ENCODE peak calls at places on chromosomes 13 and 19, in eight cellular contexts. A is HFFc6; O is nephron progenitor cell; E is M059J; Q is stimulated activated CD4-positive, alpha-beta T cell treated with anti-CD3 and anti-CD28 coated beads, TNF-alpha, amount 100 ng/mL, for 48 hours; W is NCI-H1930; R is neuronal stem cell; K is endothelial cell. Y is an unnamed sample.
A peak's percentile ranks its signal among the peaks of the same experiment; 100 is the strongest.

GRCh38 chr13:114124921-114125320 is 7.5 kb downstream of the RASA3 start:
- DNase-seq in A (peak; percentile 72), E (peak; percentile 78), K (no peak), W (no peak), R (no peak), Q (no peak), O (no peak), Y (no peak)

GRCh38 chr19:54429545-54430227 is 14.4 kb downstream of the TTYH1 start:
- DNase-seq in O (no peak), K (no peak), Q (no peak), E (no peak), R (no peak), A (no peak), W (no peak), Y (no peak)

GRCh38 chr19:19087676-19088075 is 23.9 kb downstream of the SLC25A42 start:
- DNase-seq in K (no peak), W (no peak), O (no peak), A (no peak), E (no peak), R (no peak), Q (no peak), Y (no peak)

GRCh38 chr19:46840157-46840942 is 10.3 kb downstream of the AP2S1 start:
- DNase-seq in K (peak; percentile 49), A (no peak), R (peak; percentile 71), Q (no peak), E (peak; percentile 60), O (peak; percentile 61), W (peak; percentile 47), Y (peak; percentile 51)

GRCh38 chr19:1752757-1753728 is at the start of gene ONECUT3:
- DNase-seq in W (no peak), Q (no peak), K (no peak), A (no peak), O (peak; percentile 69), R (no peak), E (no peak), Y (no peak)

GRCh38 chr19:58022283-58022660 is 11.6 kb upstream of the ZSCAN1 start:
- DNase-seq in W (no peak), A (no peak), Q (no peak), O (no peak), K (no peak), R (no peak), E (no peak), Y (no peak)

GRCh38 chr19:801030-801860 is 4.0 kb downstream of the PTBP1 start:
- DNase-seq in A (no peak), E (no peak), K (no peak), W (no peak), O (no peak), R (no peak), Q (no peak), Y (peak; percentile 60)

GRCh38 chr19:48520134-48520533 is 8.5 kb upstream of the LMTK3 start:
- DNase-seq in E (no peak), K (no peak), O (no peak), Q (no peak), R (no peak), W (no peak), A (no peak), Y (no peak)

GRCh38 chr19:10835089-10835753 is 791 bp downstream of the TMED1 start:
- DNase-seq in A (no peak), R (no peak), W (no peak), K (no peak), O (no peak), Q (no peak), E (no peak), Y (no peak)

GRCh38 chr13:48783181-48783630 is 129.5 kb downstream of the CYSLTR2 start:
- DNase-seq in R (no peak), E (peak; percentile 81), W (no peak), O (no peak), A (peak; percentile 97), Q (no peak), K (no peak), Y (peak; percentile 69)

GRCh38 chr19:6745965-6746364 is 6.5 kb downstream of the TRIP10 start:
- DNase-seq in W (no peak), E (no peak), K (no peak), Q (no peak), R (no peak), O (no peak), A (no peak), Y (no peak)

GRCh38 chr13:114043421-114044053 is 69.7 kb upstream of the C13orf46 start:
- DNase-seq in W (no peak), O (no peak), E (no peak), Q (no peak), A (no peak), R (peak; percentile 29), K (peak; percentile 55), Y (peak; percentile 67)

GRCh38 chr19:36054733-36055686 is at the start of gene WDR62:
- DNase-seq in K (peak; percentile 94), E (peak; percentile 92), Q (peak; percentile 90), A (peak; percentile 86), W (peak; percentile 99), O (peak; percentile 98), R (peak; percentile 94), Y (peak; percentile 94)

GRCh38 chr13:113207890-113208423 is 512 bp downstream of the PCID2 start:
- DNase-seq in A (peak; percentile 45), O (no peak), E (peak; percentile 49), K (peak; percentile 63), Q (no peak), W (peak; percentile 55), R (peak; percentile 50), Y (peak; percentile 43)

GRCh38 chr19:35644987-35645679 is 3.0 kb upstream of the COX6B1 start:
- DNase-seq in Q (peak; percentile 77), K (peak; percentile 58), E (peak; percentile 60), W (peak; percentile 53), R (peak; percentile 86), O (peak; percentile 93), A (no peak), Y (peak; percentile 92)

GRCh38 chr13:45333973-45334922 is 6.7 kb downstream of the TPT1 start:
- DNase-seq in O (no peak), E (peak; percentile 66), Q (no peak), W (no peak), A (peak; percentile 32), K (no peak), R (no peak), Y (no peak)

GRCh38 chr19:7395793-7396192 is 47.1 kb downstream of the ARHGEF18 start:
- DNase-seq in W (no peak), O (no peak), A (no peak), E (peak; percentile 26), R (no peak), K (no peak), Q (no peak), Y (no peak)

GRCh38 chr13:75421987-75422386 is 60.0 kb downstream of the TBC1D4 start:
- DNase-seq in W (no peak), K (no peak), O (no peak), R (no peak), A (no peak), E (no peak), Q (no peak), Y (no peak)

GRCh38 chr19:33390120-33390907 is 16.8 kb downstream of the CEBPG start:
- DNase-seq in R (no peak), A (no peak), W (no peak), O (no peak), E (peak; percentile 20), Q (no peak), K (no peak), Y (peak; percentile 45)

GRCh38 chr13:50326746-50327145 is 311.5 kb downstream of the KCNRG start:
- DNase-seq in A (no peak), W (no peak), Q (no peak), E (peak; percentile 43), O (no peak), K (no peak), R (no peak), Y (no peak)

GRCh38 chr13:29595380-29596063 is at the start of gene SLC7A1:
- DNase-seq in Q (peak; percentile 67), K (peak; percentile 72), A (peak; percentile 78), O (peak; percentile 86), R (peak; percentile 81), E (peak; percentile 83), W (peak; percentile 93), Y (peak; percentile 85)

GRCh38 chr19:40236026-40236355 is 9.5 kb upstream of the CCNP start:
- DNase-seq in K (no peak), E (no peak), W (no peak), O (no peak), Q (no peak), A (no peak), R (no peak), Y (no peak)

GRCh38 chr19:6721773-6722172 is 1.3 kb upstream of the C3 start:
- DNase-seq in W (no peak), O (no peak), K (no peak), E (no peak), Q (no peak), A (no peak), R (no peak), Y (no peak)

GRCh38 chr13:72692884-72693514 is 34.4 kb downstream of the MZT1 start:
- DNase-seq in A (no peak), R (no peak), K (no peak), Q (no peak), E (no peak), O (no peak), W (no peak), Y (no peak)

GRCh38 chr13:40017662-40018262 is 362.3 kb downstream of the COG6 start:
- DNase-seq in W (no peak), R (no peak), K (no peak), E (no peak), Q (no peak), A (no peak), O (no peak), Y (no peak)

GRCh38 chr13:92989301-92989700 is 237.3 kb upstream of the GPC6 start:
- DNase-seq in K (no peak), A (no peak), R (no peak), Q (no peak), E (peak; percentile 24), W (no peak), O (no peak), Y (no peak)

GRCh38 chr13:74068471-74068870 is 65.7 kb downstream of the KLF12 start:
- DNase-seq in O (no peak), A (no peak), Q (no peak), W (no peak), R (no peak), E (no peak), K (no peak), Y (no peak)

GRCh38 chr13:106649495-106649894 is 81.6 kb upstream of the ARGLU1 start:
- DNase-seq in R (no peak), K (no peak), A (no peak), O (no peak), Q (no peak), W (no peak), E (peak; percentile 22), Y (peak; percentile 56)

GRCh38 chr19:29837448-29837961 is 25.7 kb downstream of the CCNE1 start:
- DNase-seq in Q (no peak), E (no peak), K (no peak), A (no peak), O (no peak), W (no peak), R (no peak), Y (no peak)